ENCODE peak calls at places on chromosomes 2 and 18, in ten cellular contexts. S, D, H, W, U, O, V, Z, A and E are unnamed samples.

GRCh38 chr2:202679980-202680379 is 45.2 kb downstream of the FAM117B start:
- DNase-seq in S (no peak), D (no peak), H (no peak), W (no peak), U (no peak), O (no peak), V (no peak), Z (no peak), A (no peak), E (no peak)

GRCh38 chr2:66070717-66071602 is 364.0 kb upstream of the MEIS1 start:
- DNase-seq in S (no peak), D (no peak), H (no peak), W (peak), U (peak), O (peak), V (no peak), Z (no peak), A (peak), E (no peak)

GRCh38 chr2:220279372-220279771 is 651.9 kb downstream of the SLC4A3 start:
- DNase-seq in S (no peak), D (peak), H (no peak), W (no peak), U (no peak), O (no peak), V (no peak), Z (no peak), A (no peak), E (no peak)

GRCh38 chr2:181183878-181184553 is 203.6 kb downstream of the UBE2E3 start:
- DNase-seq in S (no peak), D (no peak), H (no peak), W (no peak), U (no peak), O (no peak), V (no peak), Z (no peak), A (no peak), E (no peak)

GRCh38 chr2:68936889-68937288 is 15.8 kb downstream of the GKN2 start:
- DNase-seq in S (no peak), D (no peak), H (no peak), W (no peak), U (no peak), O (no peak), V (no peak), Z (no peak), A (no peak), E (no peak)

GRCh38 chr2:88942793-88943192 is 251.3 kb downstream of the RPIA start:
- DNase-seq in S (no peak), D (no peak), H (no peak), W (no peak), U (no peak), O (no peak), V (no peak), Z (no peak), A (no peak), E (no peak)

GRCh38 chr2:234488913-234489451 is 7.9 kb downstream of the ARL4C start:
- DNase-seq in S (no peak), D (no peak), H (no peak), W (no peak), U (no peak), O (no peak), V (peak), Z (no peak), A (no peak), E (no peak)

GRCh38 chr2:109331864-109332848 is 203.2 kb downstream of the SH3RF3 start:
- DNase-seq in S (peak), D (peak), H (peak), W (peak), U (no peak), O (no peak), V (peak), Z (no peak), A (peak), E (peak)

GRCh38 chr2:17658251-17658843 is 95.3 kb downstream of the SMC6 start:
- DNase-seq in S (no peak), D (no peak), H (no peak), W (no peak), U (no peak), O (no peak), V (no peak), Z (no peak), A (no peak), E (no peak)

GRCh38 chr2:173654896-173655265 is 300.2 kb downstream of the CDCA7 start:
- DNase-seq in S (no peak), D (no peak), H (no peak), W (no peak), U (no peak), O (no peak), V (no peak), Z (no peak), A (no peak), E (no peak)

GRCh38 chr2:202760848-202761247 is 110.7 kb downstream of the ICA1L start:
- DNase-seq in S (no peak), D (no peak), H (no peak), W (no peak), U (no peak), O (no peak), V (no peak), Z (no peak), A (no peak), E (no peak)

GRCh38 chr2:240296611-240297552 is 138.6 kb upstream of the GPC1 start:
- DNase-seq in S (peak), D (no peak), H (no peak), W (no peak), U (no peak), O (no peak), V (no peak), Z (no peak), A (peak), E (peak)

GRCh38 chr18:24868760-24869237 is 408.4 kb downstream of the HRH4 start:
- DNase-seq in S (no peak), D (peak), H (no peak), W (peak), U (no peak), O (no peak), V (no peak), Z (no peak), A (no peak), E (no peak)

GRCh38 chr2:113129519-113130078 is 2.2 kb downstream of the IL1RN start:
- DNase-seq in S (no peak), D (no peak), H (no peak), W (no peak), U (no peak), O (no peak), V (no peak), Z (no peak), A (no peak), E (no peak)

GRCh38 chr2:172986040-172986439 is 89.6 kb upstream of the MAP3K20 start:
- DNase-seq in S (no peak), D (no peak), H (no peak), W (no peak), U (no peak), O (no peak), V (no peak), Z (no peak), A (no peak), E (no peak)

GRCh38 chr18:76524900-76525698 is 30.1 kb upstream of the ZNF516 start:
- DNase-seq in S (no peak), D (no peak), H (no peak), W (peak), U (peak), O (peak), V (peak), Z (no peak), A (peak), E (no peak)

GRCh38 chr2:222711315-222711940 is 40.0 kb downstream of the MOGAT1 start:
- DNase-seq in S (no peak), D (no peak), H (no peak), W (no peak), U (no peak), O (no peak), V (no peak), Z (no peak), A (no peak), E (no peak)

GRCh38 chr18:76923485-76924085 is 101.2 kb downstream of the ZNF236 start:
- DNase-seq in S (no peak), D (no peak), H (no peak), W (peak), U (no peak), O (peak), V (peak), Z (no peak), A (peak), E (no peak)

GRCh38 chr2:39494784-39495251 is 57.7 kb upstream of the MAP4K3 start:
- DNase-seq in S (no peak), D (peak), H (peak), W (no peak), U (no peak), O (no peak), V (no peak), Z (no peak), A (no peak), E (peak)

GRCh38 chr2:164039270-164039669 is 303.5 kb upstream of the FIGN start:
- DNase-seq in S (no peak), D (no peak), H (no peak), W (no peak), U (no peak), O (no peak), V (no peak), Z (no peak), A (no peak), E (no peak)

GRCh38 chr2:177174456-177174855 is 38.1 kb upstream of the HNRNPA3 start:
- DNase-seq in S (no peak), D (no peak), H (no peak), W (no peak), U (no peak), O (no peak), V (no peak), Z (no peak), A (no peak), E (no peak)

GRCh38 chr2:162582357-162582798 is 238.4 kb downstream of the GCA start:
- DNase-seq in S (no peak), D (no peak), H (no peak), W (no peak), U (peak), O (peak), V (no peak), Z (no peak), A (no peak), E (no peak)

GRCh38 chr18:77749189-77749588 is 499.5 kb downstream of the GALR1 start:
- DNase-seq in S (no peak), D (no peak), H (no peak), W (peak), U (no peak), O (no peak), V (no peak), Z (no peak), A (peak), E (no peak)

GRCh38 chr2:240947176-240947575 is 41.0 kb downstream of the CROCC2 start:
- DNase-seq in S (peak), D (no peak), H (no peak), W (no peak), U (no peak), O (no peak), V (peak), Z (no peak), A (no peak), E (no peak)

GRCh38 chr2:187148059-187148714 is 299.2 kb upstream of the ZSWIM2 start:
- DNase-seq in S (no peak), D (no peak), H (no peak), W (no peak), U (no peak), O (no peak), V (no peak), Z (no peak), A (no peak), E (no peak)

GRCh38 chr2:102313025-102313424 is 1.7 kb downstream of the IL1RL1 start:
- DNase-seq in S (no peak), D (peak), H (no peak), W (no peak), U (no peak), O (no peak), V (no peak), Z (no peak), A (no peak), E (no peak)